ENCODE peak calls at places on chromosomes 3 and 15, in seven cellular contexts. S, K, C, N, P, D and H are unnamed samples.
A peak's percentile ranks its signal among the peaks of the same experiment; 100 is the strongest.

GRCh38 chr3:107956991-107957467 is 133.8 kb downstream of the CD47 start:
- DNase-seq in S (peak; percentile 14), K (peak; percentile 3), C (peak; percentile 96), N (no peak), P (no peak), D (no peak), H (no peak)

GRCh38 chr3:184380210-184380626 is 364 bp downstream of the CHRD start:
- DNase-seq in S (no peak), K (no peak), C (peak; percentile 51), N (peak; percentile 79), P (no peak), D (no peak), H (peak; percentile 70)

GRCh38 chr15:59364238-59364637 is 8.4 kb downstream of the MYO1E start:
- DNase-seq in S (peak; percentile 66), K (no peak), C (no peak), N (no peak), P (no peak), D (no peak), H (no peak)

GRCh38 chr3:40920041-40920440 is 279.3 kb upstream of the CTNNB1 start:
- DNase-seq in S (no peak), K (no peak), C (peak; percentile 16), N (no peak), P (peak; percentile 49), D (no peak), H (no peak)

GRCh38 chr3:64022451-64023186 is 675 bp downstream of the PSMD6 start:
- DNase-seq in S (no peak), K (no peak), C (peak; percentile 22), N (no peak), P (no peak), D (no peak), H (no peak)

GRCh38 chr15:59247364-59247763 is 40.7 kb downstream of the LDHAL6B start:
- DNase-seq in S (peak; percentile 74), K (no peak), C (peak; percentile 87), N (peak; percentile 65), P (peak; percentile 48), D (peak; percentile 55), H (peak; percentile 67)

GRCh38 chr3:116517308-116517707 is 72.0 kb upstream of the LSAMP start:
- DNase-seq in S (peak; percentile 4), K (no peak), C (peak; percentile 6), N (no peak), P (no peak), D (no peak), H (peak; percentile 8)

GRCh38 chr3:32313723-32314473 is 75.4 kb downstream of the CMTM8 start:
- DNase-seq in S (peak; percentile 3), K (no peak), C (peak; percentile 35), N (no peak), P (peak; percentile 57), D (peak; percentile 30), H (no peak)

GRCh38 chr15:58396181-58396580 is 35.6 kb upstream of the LIPC start:
- DNase-seq in S (peak; percentile 97), K (no peak), C (peak; percentile 91), N (no peak), P (peak; percentile 90), D (no peak), H (no peak)

DNA sequence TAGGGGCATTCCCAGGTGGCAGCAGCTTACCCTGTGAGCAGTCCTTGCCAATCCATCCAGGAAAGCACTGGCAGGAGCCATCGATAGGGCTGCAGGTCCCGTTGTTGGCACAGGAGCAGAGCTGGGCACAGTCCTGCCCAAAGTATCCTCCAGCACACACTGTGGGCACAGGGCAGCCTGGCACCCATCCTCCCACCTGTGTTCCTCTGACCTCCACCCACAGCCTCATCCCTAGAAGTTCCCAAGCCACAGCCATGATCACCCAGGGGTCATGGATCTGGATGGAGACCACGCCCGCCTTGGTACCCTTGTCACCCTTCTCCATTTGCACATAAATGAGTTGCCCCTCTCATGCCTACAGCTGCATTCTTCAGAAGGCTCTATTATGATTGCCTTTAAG is 48.6 kb downstream of the RAB11A start:
- DNase-seq in S (no peak), K (no peak), C (no peak), N (no peak), P (no peak), D (no peak), H (no peak)
- H3K4me1 ChIP-seq in S (peaks cover 5% of the 10 kb centered on the region), K (no peaks in the 10 kb centered on the region), C (no peaks in the 10 kb centered on the region), N (peaks cover 5% of the 10 kb centered on the region), P (no peaks in the 10 kb centered on the region), D (no peaks in the 10 kb centered on the region), H (no peaks in the 10 kb centered on the region)

GRCh38 chr15:52093539-52094502 is 18.8 kb downstream of the BCL2L10 start:
- DNase-seq in S (peak; percentile 84), K (no peak), C (peak; percentile 88), N (no peak), P (peak; percentile 87), D (no peak), H (peak; percentile 62)
- H3K27ac ChIP-seq in S (peak overlapping the region; percentile 28), K (peak overlapping the region; percentile 80), C (no peak overlapping the region), N (no peak overlapping the region), P (peak overlapping the region; percentile 90), D (no peak overlapping the region), H (peak overlapping the region; percentile 40)

GRCh38 chr3:47001731-47002489 is 22.4 kb downstream of the NBEAL2 start:
- DNase-seq in S (no peak), K (no peak), C (no peak), N (no peak), P (no peak), D (no peak), H (no peak)
- H3K36me3 ChIP-seq in S (peaks cover 6% of the 10 kb centered on the region), K (peaks cover 64% of the 10 kb centered on the region), C (no peaks in the 10 kb centered on the region), N (peaks cover 21% of the 10 kb centered on the region), P (no peaks in the 10 kb centered on the region), D (peaks cover 15% of the 10 kb centered on the region), H (no peaks in the 10 kb centered on the region)

DNA sequence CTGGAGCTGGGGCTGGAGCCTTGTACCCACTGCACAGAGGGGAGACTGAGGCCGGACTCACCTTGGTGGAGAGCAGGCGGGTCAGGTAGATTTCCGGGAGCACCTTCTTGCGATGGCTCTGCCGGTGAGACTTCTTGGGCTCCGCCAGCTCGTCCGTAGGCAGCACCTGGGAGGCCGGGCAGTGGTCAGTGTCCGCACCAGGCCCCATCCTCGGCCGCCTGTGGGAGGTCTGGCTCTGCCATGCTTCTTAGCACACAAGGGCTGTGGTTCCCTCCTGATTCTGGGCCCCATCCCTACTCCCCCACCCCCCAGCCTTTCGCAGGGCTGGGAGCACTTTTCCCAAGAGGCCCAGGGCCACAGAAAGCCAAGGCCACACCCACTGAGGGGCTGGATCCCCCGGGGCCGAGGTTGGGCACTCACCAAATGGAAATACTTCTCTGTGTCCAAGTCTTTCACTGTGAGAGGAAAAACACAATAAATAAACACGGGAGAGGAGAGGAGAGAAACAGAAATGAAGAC is 17.4 kb downstream of the H1-8 start:
- DNase-seq in S (peak; percentile 56), K (no peak), C (peak; percentile 80), N (no peak), P (no peak), D (no peak), H (peak; percentile 88)
- H3K4me1 ChIP-seq in S (peaks cover 37% of the 10 kb centered on the region), K (peaks cover 19% of the 10 kb centered on the region), C (peaks cover 46% of the 10 kb centered on the region), N (peaks cover 11% of the 10 kb centered on the region), P (peaks cover 35% of the 10 kb centered on the region), D (peaks cover 3% of the 10 kb centered on the region), H (peaks cover 47% of the 10 kb centered on the region)

GRCh38 chr15:82611348-82611747 is 35.8 kb downstream of the CPEB1 start:
- DNase-seq in S (no peak), K (no peak), C (no peak), N (no peak), P (no peak), D (no peak), H (no peak)

GRCh38 chr15:82613764-82614163 is 33.4 kb downstream of the CPEB1 start:
- DNase-seq in S (no peak), K (no peak), C (no peak), N (no peak), P (no peak), D (no peak), H (no peak)
- H3K27ac ChIP-seq in S (no peak overlapping the region), K (no peak overlapping the region), C (no peak overlapping the region), N (no peak overlapping the region), P (no peak overlapping the region), D (no peak overlapping the region), H (no peak overlapping the region)

GRCh38 chr15:42191610-42192346 is 16.3 kb downstream of the VPS39 start:
- DNase-seq in S (no peak), K (no peak), C (no peak), N (no peak), P (no peak), D (no peak), H (no peak)
- H3K36me3 ChIP-seq in S (peaks cover 25% of the 10 kb centered on the region), K (peaks cover 7% of the 10 kb centered on the region), C (peaks cover 37% of the 10 kb centered on the region), N (peaks cover 15% of the 10 kb centered on the region), P (peaks cover 10% of the 10 kb centered on the region), D (peaks cover 25% of the 10 kb centered on the region), H (peaks cover 18% of the 10 kb centered on the region)